ENCODE peak calls at places on chromosome 1, in six cellular contexts. Q is H1, I is H9, A is IMR-90, E is trophoblast cell, B is mesenchymal stem cell. R is an unnamed sample.
A peak's percentile ranks its signal among the peaks of the same experiment; 100 is the strongest.

GRCh38 chr1:42152119-42152518 is 1.1 kb upstream of the GUCA2B start:
- DNase-seq in Q (no peak), I (no peak), A (no peak), E (peak; percentile 62), B (no peak), R (no peak)

GRCh38 chr1:108199231-108199657 is 899 bp downstream of the SLC25A24 start:
- DNase-seq in Q (no peak), I (no peak), A (peak; percentile 23), E (peak; percentile 52), B (peak; percentile 52), R (peak; percentile 3)

GRCh38 chr1:153428073-153428638 is 11.8 kb downstream of the S100A7A start:
- DNase-seq in Q (peak; percentile 35), I (peak; percentile 12), A (no peak), E (no peak), B (no peak), R (no peak)

GRCh38 chr1:1144122-1144842 is 28.4 kb upstream of the C1orf159 start:
- DNase-seq in Q (no peak), I (peak; percentile 59), A (no peak), E (no peak), B (no peak), R (no peak)

GRCh38 chr1:55053265-55053954 is 14.1 kb downstream of the PCSK9 start:
- DNase-seq in Q (no peak), I (no peak), A (no peak), E (no peak), B (peak; percentile 16), R (no peak)

GRCh38 chr1:201310986-201311355 is 27.7 kb downstream of the PKP1 start:
- DNase-seq in Q (no peak), I (no peak), A (peak; percentile 13), E (peak; percentile 97), B (no peak), R (no peak)

GRCh38 chr1:91622586-91622985 is 121.9 kb downstream of the CDC7 start:
- DNase-seq in Q (no peak), I (no peak), A (no peak), E (no peak), B (no peak), R (no peak)

GRCh38 chr1:8384577-8384976 is 66.7 kb downstream of the SLC45A1 start:
- DNase-seq in Q (no peak), I (no peak), A (no peak), E (peak; percentile 12), B (peak; percentile 51), R (no peak)

GRCh38 chr1:167713330-167714081 is 8.3 kb upstream of the MPZL1 start:
- DNase-seq in Q (peak; percentile 79), I (peak; percentile 59), A (peak; percentile 24), E (peak; percentile 56), B (peak; percentile 54), R (peak; percentile 32)

GRCh38 chr1:1291023-1291528 is 10.8 kb downstream of the SCNN1D start:
- DNase-seq in Q (no peak), I (no peak), A (no peak), E (no peak), B (no peak), R (no peak)

GRCh38 chr1:93056214-93056613 is 22.9 kb upstream of the MTF2 start:
- DNase-seq in Q (peak; percentile 51), I (peak; percentile 47), A (peak; percentile 55), E (peak; percentile 30), B (peak; percentile 60), R (no peak)

GRCh38 chr1:220950576-220950975 is 71.3 kb downstream of the HLX start:
- DNase-seq in Q (no peak), I (no peak), A (no peak), E (no peak), B (peak; percentile 26), R (no peak)

GRCh38 chr1:241114699-241115233 is 242.2 kb downstream of the RGS7 start:
- DNase-seq in Q (no peak), I (no peak), A (no peak), E (no peak), B (no peak), R (no peak)

GRCh38 chr1:144101397-144102050 is 129.7 kb upstream of the FAM72C start:
- DNase-seq in Q (peak; percentile 47), I (peak; percentile 36), A (no peak), E (peak; percentile 0), B (no peak), R (no peak)

GRCh38 chr1:231929311-231929710 is 302.7 kb downstream of the DISC1 start:
- DNase-seq in Q (no peak), I (no peak), A (peak; percentile 67), E (no peak), B (peak; percentile 82), R (peak; percentile 46)

GRCh38 chr1:208189716-208190115 is 54.5 kb downstream of the PLXNA2 start:
- DNase-seq in Q (no peak), I (no peak), A (no peak), E (no peak), B (no peak), R (no peak)

GRCh38 chr1:68904472-68904871 is 407.6 kb upstream of the DEPDC1 start:
- DNase-seq in Q (no peak), I (no peak), A (no peak), E (peak; percentile 92), B (peak; percentile 46), R (peak; percentile 47)

GRCh38 chr1:24203404-24203803 is 16.3 kb upstream of the IFNLR1 start:
- DNase-seq in Q (no peak), I (no peak), A (no peak), E (no peak), B (no peak), R (no peak)

GRCh38 chr1:73800376-73800775 is 397.6 kb downstream of the LRRIQ3 start:
- DNase-seq in Q (no peak), I (no peak), A (no peak), E (peak; percentile 82), B (peak; percentile 25), R (no peak)

DNA sequence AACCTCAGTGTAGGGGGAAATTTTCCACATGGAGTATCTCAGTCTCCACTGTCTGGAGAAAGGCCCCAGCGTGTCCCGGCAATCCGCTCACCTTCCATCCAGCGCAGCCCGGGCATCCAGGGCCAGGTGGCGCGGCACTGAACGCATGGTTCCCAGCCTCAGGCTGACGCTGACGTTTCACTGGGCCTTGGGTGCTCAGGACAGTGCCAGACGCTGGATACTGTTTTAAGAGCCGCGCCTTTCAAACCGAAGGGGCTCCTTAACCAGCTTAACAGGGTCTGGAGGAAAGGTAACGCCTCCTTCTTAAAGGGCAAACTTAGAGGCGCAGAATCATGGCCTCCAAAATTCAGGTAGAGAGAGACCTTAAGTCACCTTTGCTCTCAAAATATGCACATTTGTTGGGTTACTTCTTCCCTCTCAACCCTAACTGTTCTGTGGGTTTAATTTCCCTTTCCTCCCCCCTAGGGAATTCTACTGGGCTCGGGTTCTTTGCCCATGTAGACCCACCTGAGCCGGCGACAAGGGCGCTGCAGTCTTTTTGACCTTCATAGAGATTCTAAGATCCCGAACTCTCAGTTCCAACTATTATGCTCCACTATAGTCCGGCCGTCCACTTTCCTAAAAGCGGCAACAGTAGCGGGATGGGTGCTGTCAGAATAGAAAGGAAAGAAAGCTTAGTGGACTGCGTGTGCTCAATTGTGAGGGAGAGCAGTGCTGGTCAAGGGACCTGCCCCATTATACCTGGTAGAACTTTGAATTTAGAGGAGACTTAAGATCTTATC is 3.5 kb upstream of the LHX9 start:
- DNase-seq in Q (no peak), I (no peak), A (no peak), E (no peak), B (no peak), R (peak; percentile 15)
- H3K4me1 ChIP-seq in Q (peaks cover 26% of the 10 kb centered on the region), I (peaks cover 14% of the 10 kb centered on the region), A (peaks cover 14% of the 10 kb centered on the region), E (peaks cover 3% of the 10 kb centered on the region), B (peaks cover 46% of the 10 kb centered on the region), R (peaks cover 11% of the 10 kb centered on the region)

DNA sequence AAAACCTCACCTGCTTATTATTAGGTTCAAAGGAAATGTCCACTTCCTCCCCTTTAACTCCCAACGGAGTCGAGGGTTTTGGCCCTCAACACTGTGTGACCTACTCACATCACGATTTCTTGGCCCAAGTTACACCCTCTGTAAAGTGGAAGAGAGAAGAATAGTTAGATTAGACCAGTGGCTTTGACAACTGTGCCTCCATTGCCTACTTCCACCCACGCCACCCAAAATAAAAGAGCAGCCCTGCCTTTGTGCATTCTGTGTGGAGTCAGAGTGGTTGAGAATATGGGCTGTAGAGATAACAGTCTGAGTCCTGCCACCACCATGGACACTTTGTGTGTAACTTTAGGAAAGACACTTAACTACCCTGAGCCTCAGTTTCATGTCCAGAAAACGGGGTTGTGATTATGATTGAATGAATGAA is 4.1 kb upstream of the HDGF start:
- DNase-seq in Q (no peak), I (no peak), A (no peak), E (no peak), B (no peak), R (no peak)
- H2AFZ ChIP-seq in Q (no peak overlapping the region), I (no peak overlapping the region), A (no peak overlapping the region), E (no peak overlapping the region), B (no peak overlapping the region), R (no peak overlapping the region)

DNA sequence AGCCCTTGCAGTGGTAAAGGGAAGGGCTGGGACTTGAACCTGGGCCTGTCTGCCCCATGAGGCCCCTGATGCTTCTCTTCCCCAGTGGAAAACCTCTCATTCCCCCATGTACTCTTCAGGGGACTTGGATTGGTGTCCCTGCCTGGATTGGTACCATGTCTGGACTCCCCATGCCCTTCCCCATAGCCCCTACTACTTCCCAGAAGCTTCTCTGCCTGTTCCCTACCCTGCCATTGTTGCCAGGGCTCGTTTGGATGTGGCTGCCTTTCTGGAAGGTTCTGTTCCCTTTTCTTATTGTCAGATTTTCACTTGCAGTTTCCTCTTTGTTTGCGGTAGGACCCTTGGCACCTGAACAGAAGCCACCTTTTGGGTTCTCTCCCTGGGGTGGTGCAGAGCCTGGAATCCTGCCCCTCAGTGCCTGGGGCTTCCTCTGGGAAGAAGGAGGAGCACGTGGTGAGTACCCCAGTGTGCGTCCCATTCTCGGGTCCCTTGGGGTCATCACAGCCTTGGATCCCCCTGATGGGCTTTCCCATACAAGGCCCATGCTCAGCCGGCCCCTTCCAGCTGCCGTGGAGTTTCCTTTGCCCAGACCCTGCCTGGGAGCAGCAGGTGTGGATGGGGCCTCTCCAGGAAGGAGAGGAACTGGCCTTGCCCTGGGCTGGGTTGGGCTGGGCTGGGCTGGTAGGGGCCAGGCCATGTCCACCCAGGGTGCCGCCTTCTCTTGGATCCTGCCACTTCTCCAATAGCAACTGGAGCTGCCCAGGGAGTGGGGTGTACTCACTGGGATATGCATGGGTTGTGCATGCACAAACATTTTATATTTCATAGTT is 281.1 kb downstream of the PTPRU start:
- DNase-seq in Q (no peak), I (peak; percentile 15), A (no peak), E (no peak), B (no peak), R (no peak)
- H4K91ac ChIP-seq in Q (no peak overlapping the region), I (no peak overlapping the region), A (no peak overlapping the region), E (no peak overlapping the region), B (no peak overlapping the region), R (no peak overlapping the region)

GRCh38 chr1:21305155-21305899 is 15.1 kb upstream of the ECE1 start:
- DNase-seq in Q (no peak), I (no peak), A (no peak), E (no peak), B (peak; percentile 41), R (no peak)

GRCh38 chr1:21307210-21307609 is 16.9 kb upstream of the ECE1 start:
- DNase-seq in Q (no peak), I (no peak), A (no peak), E (no peak), B (peak; percentile 12), R (no peak)

GRCh38 chr1:21304488-21304887 is 14.2 kb upstream of the ECE1 start:
- DNase-seq in Q (no peak), I (no peak), A (no peak), E (peak; percentile 33), B (peak; percentile 49), R (no peak)

GRCh38 chr1:21307663-21308062 is 17.4 kb upstream of the ECE1 start:
- DNase-seq in Q (no peak), I (peak; percentile 70), A (no peak), E (no peak), B (no peak), R (no peak)

DNA sequence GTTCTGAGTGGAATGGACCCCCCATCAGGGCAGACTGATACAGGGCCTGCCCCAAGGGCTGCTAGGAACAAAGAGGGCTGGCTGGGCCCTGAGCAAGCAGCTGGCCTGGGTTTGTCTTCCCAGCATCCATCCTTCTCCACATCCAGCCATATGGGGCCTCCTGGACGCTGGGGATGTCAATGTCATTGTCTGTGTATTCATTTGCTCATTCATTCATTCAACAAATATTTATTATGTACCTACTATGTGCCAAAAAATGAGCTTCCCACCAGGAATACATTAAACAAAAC is 15.6 kb upstream of the ECE1 start:
- DNase-seq in Q (no peak), I (no peak), A (no peak), E (no peak), B (no peak), R (no peak)
- H3K4me1 ChIP-seq in Q (peaks cover 24% of the 10 kb centered on the region), I (peaks cover 4% of the 10 kb centered on the region), A (peaks cover 59% of the 10 kb centered on the region), E (peaks cover 22% of the 10 kb centered on the region), B (peaks cover 54% of the 10 kb centered on the region), R (peaks cover 26% of the 10 kb centered on the region)